ENCODE peak calls at places on chromosomes 11 and 22, in five cellular contexts. Q, J, Y, Z and E are unnamed samples.

GRCh38 chr22:36144886-36145541 is 15.5 kb downstream of the APOL3 start:
- DNase-seq in Q (peak), J (no peak), Y (peak), Z (no peak), E (peak)

GRCh38 chr11:86274999-86275398 is 27.0 kb upstream of the HIKESHI start:
- DNase-seq in Q (no peak), J (no peak), Y (no peak), Z (no peak), E (no peak)

GRCh38 chr11:101166038-101166437 is 36.4 kb upstream of the PGR start:
- DNase-seq in Q (no peak), J (no peak), Y (no peak), Z (no peak), E (no peak)

GRCh38 chr11:66749091-66749490 is 20.1 kb upstream of the SPTBN2 start:
- DNase-seq in Q (no peak), J (no peak), Y (no peak), Z (no peak), E (no peak)

GRCh38 chr22:46584081-46584903 is 35.9 kb upstream of the GRAMD4 start:
- DNase-seq in Q (peak), J (no peak), Y (peak), Z (no peak), E (peak)

GRCh38 chr11:78651923-78652602 is 77.4 kb upstream of the NARS2 start:
- DNase-seq in Q (no peak), J (no peak), Y (no peak), Z (no peak), E (no peak)

GRCh38 chr22:25623310-25623734 is 58.8 kb downstream of the GRK3 start:
- DNase-seq in Q (no peak), J (peak), Y (no peak), Z (peak), E (no peak)

GRCh38 chr11:8789864-8790263 is 107.3 kb downstream of the RPL27A start:
- DNase-seq in Q (no peak), J (no peak), Y (no peak), Z (no peak), E (no peak)

GRCh38 chr11:90555477-90555876 is 332.6 kb upstream of the CHORDC1 start:
- DNase-seq in Q (no peak), J (no peak), Y (no peak), Z (no peak), E (no peak)

GRCh38 chr11:85021066-85021465 is 606.1 kb downstream of the DLG2 start:
- DNase-seq in Q (no peak), J (no peak), Y (no peak), Z (no peak), E (no peak)

GRCh38 chr11:45110562-45110961 is 35.9 kb upstream of the PRDM11 start:
- DNase-seq in Q (peak), J (peak), Y (peak), Z (no peak), E (peak)

GRCh38 chr11:80165763-80166162 is 724.9 kb upstream of the TENM4 start:
- DNase-seq in Q (no peak), J (no peak), Y (no peak), Z (no peak), E (no peak)
- H3K4me3 ChIP-seq in Q (no peak), J (no peak), Y (no peak), Z (no peak), E (no peak)

DNA sequence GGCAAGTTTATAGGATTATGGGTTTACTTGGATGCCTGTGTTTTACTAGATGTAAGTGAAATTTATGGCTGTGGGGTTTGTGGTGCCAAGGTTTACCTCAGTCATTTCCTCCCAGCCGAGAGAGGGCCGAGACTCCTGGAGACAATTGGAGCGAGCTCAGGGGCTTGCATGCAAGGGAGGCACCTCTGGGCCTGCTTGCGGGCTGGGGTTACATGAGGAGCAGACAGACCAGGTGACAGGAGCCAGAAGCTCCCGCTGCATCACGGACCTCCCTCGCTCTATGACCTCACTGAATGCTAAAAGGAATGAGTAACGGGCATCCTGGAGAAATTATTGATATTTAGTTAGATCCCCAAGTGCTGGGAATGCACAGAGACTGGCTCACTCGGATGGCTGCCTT is 275.2 kb upstream of the KIRREL3 start:
- DNase-seq in Q (no peak), J (no peak), Y (no peak), Z (no peak), E (no peak)
- TF ChIP-seq CTCF in Q (no peak), J (no peak), Y (no peak), Z (no peak), E (no peak)

DNA sequence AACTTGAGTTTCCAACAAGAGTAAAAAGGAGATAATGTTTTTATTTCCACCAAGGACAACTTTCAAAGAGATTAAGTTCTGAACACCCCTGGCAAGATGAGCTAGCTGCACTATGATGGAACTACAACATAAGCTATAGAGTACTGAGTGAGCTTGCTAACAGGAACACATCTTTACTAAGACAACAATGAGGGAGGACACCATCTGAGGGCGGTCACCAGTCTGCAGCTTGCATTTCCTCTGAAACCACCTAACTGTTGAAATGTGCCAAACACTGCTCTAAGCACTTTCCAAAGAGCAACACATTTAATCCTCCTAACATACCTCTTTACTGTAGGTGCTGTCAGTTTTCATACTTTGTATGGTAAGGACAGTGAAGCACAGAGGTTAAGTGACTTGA is 68.4 kb downstream of the TCF20 start:
- DNase-seq in Q (no peak), J (no peak), Y (no peak), Z (no peak), E (no peak)
- H3K4me3 ChIP-seq in Q (no peak), J (no peak), Y (no peak), Z (no peak), E (no peak)

DNA sequence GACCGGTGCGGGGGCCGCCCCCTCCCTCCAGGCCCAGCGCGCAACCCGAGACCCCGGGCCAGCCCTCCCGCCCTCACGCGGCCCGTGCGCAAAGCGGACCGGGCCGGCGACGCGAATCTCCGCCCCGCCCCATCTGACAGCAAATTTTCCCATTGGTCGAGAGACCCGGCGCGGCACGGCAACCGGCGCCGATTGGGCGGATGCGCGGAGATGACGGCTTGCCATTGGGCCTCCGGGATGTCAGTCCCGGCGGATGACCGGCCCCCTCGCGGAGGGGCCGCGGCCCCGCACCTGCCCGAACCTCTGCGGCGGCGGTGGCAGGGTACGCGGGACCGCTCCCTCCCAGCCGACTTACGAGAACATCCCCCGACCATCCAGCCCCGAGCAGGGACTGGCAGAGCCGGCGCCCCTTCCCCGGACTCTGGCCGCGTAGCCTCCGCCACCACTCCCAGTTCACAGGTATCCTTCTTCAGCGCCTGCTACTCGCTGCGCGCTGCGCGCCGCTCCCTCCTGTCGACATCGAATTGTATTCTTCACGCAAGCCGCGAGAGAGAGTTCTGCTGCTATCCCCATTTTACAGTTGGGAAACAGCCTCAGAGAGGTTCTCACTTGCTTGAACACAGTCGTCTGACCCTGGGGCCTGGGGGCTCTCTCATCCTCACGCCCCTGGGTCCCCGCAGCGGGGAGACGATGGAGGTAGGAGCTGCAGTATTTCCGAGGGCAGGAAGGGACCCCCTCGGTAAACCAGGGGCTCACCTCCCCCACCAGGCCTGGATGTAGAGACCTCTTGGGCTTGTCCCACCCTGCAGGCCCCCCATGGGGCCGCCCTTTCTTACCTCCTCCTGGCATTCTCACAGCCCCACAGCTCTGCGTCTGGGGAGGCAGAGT is at the start of gene ARVCF:
- DNase-seq in Q (peak), J (peak), Y (peak), Z (no peak), E (peak)
- TF ChIP-seq CTCF in Q (no peak), J (peak), Y (peak), Z (no peak), E (no peak)

DNA sequence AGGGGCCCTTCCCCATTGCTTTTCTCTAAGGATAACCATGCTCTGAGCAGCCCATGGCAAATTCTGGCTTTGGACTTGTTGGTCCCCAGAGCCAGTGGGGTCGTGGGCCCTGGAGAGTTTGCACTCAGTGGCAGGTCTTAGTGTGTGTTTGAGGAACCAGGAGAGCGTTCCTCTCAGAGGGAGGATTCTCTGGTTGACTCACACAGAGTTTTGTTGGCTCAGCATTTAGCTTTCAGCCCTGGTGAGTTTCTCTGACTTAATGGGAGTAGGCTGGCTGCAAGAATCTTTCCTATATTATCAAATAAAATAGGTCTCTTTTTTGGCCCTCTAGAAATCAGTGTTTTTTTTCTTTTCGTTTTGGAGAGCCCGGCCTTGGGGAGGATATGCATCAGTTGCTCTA is 20.9 kb downstream of the ST14 start:
- DNase-seq in Q (no peak), J (no peak), Y (no peak), Z (no peak), E (peak)
- H3K4me3 ChIP-seq in Q (no peak), J (no peak), Y (no peak), Z (no peak), E (no peak)